ENCODE peak calls at places on chromosome 21, in eight cellular contexts. K, C, E, G, T, M, Z and F are unnamed samples.

GRCh38 chr21:25790122-25790951 is 55.6 kb downstream of the GABPA start:
- DNase-seq in C (peak; percentile 49), G (peak; percentile 52), M (peak; percentile 58), K (peak; percentile 34), Z (peak; percentile 66), E (peak; percentile 28), T (peak; percentile 52), F (peak; percentile 34)

GRCh38 chr21:42433946-42434551 is 30.3 kb downstream of the UBASH3A start:
- DNase-seq in M (peak; percentile 17), C (no peak), K (no peak), E (no peak), Z (no peak), T (no peak), G (no peak), F (no peak)

GRCh38 chr21:42785666-42786427 is 93.5 kb downstream of the WDR4 start:
- DNase-seq in M (no peak), Z (no peak), E (no peak), C (no peak), G (no peak), T (no peak), K (no peak), F (no peak)

GRCh38 chr21:18987515-18988026 is 584.0 kb upstream of the TMPRSS15 start:
- DNase-seq in K (no peak), G (peak; percentile 21), E (no peak), T (no peak), C (no peak), M (no peak), Z (no peak), F (no peak)

GRCh38 chr21:32423320-32423719 is 10.8 kb downstream of the EVA1C start:
- DNase-seq in K (no peak), E (no peak), G (no peak), M (peak; percentile 89), Z (no peak), T (no peak), C (peak; percentile 91), F (no peak)

GRCh38 chr21:28579986-28580550 is 412.6 kb downstream of the LTN1 start:
- DNase-seq in Z (no peak), C (no peak), K (peak; percentile 25), G (peak; percentile 21), M (no peak), T (no peak), E (no peak), F (no peak)

GRCh38 chr21:31136891-31137290 is 98.6 kb upstream of the KRTAP19-8 start:
- DNase-seq in M (no peak), G (no peak), T (peak; percentile 42), K (no peak), C (peak; percentile 72), E (no peak), Z (no peak), F (no peak)

GRCh38 chr21:26781331-26781730 is 63.9 kb downstream of the ADAMTS1 start:
- DNase-seq in C (no peak), T (no peak), Z (no peak), E (no peak), G (no peak), M (no peak), K (no peak), F (no peak)

GRCh38 chr21:43290529-43291346 is 121.9 kb downstream of the CRYAA start:
- DNase-seq in T (no peak), Z (peak; percentile 35), C (no peak), M (no peak), K (peak; percentile 52), E (peak; percentile 94), G (no peak), F (no peak)

GRCh38 chr21:14955936-14956520 is 108.8 kb downstream of the NRIP1 start:
- DNase-seq in E (no peak), M (peak; percentile 61), G (no peak), C (no peak), K (no peak), T (no peak), Z (no peak), F (no peak)

GRCh38 chr21:29091032-29091431 is 17.6 kb upstream of the CCT8 start:
- DNase-seq in E (no peak), G (no peak), T (no peak), Z (no peak), K (no peak), M (peak; percentile 84), C (peak; percentile 89), F (no peak)

GRCh38 chr21:17526771-17527170 is 13.9 kb downstream of the CXADR start:
- DNase-seq in K (no peak), T (no peak), Z (no peak), E (no peak), M (no peak), G (no peak), C (no peak), F (no peak)

GRCh38 chr21:25408666-25409065 is 198.6 kb downstream of the MRPL39 start:
- DNase-seq in G (no peak), E (no peak), Z (no peak), M (no peak), K (no peak), T (no peak), C (no peak), F (no peak)

GRCh38 chr21:35324372-35325220 is 275.5 kb upstream of the RUNX1 start:
- DNase-seq in K (no peak), M (peak; percentile 56), Z (no peak), E (no peak), G (no peak), T (no peak), C (peak; percentile 90), F (no peak)

GRCh38 chr21:35172231-35172630 is 123.1 kb upstream of the RUNX1 start:
- DNase-seq in E (peak; percentile 29), Z (no peak), C (no peak), G (no peak), K (no peak), T (no peak), M (no peak), F (no peak)

GRCh38 chr21:27300770-27301169 is 333.9 kb upstream of the ADAMTS5 start:
- DNase-seq in G (no peak), M (no peak), E (no peak), K (no peak), T (no peak), C (peak; percentile 78), Z (no peak), F (no peak)

GRCh38 chr21:43734131-43734634 is 15.3 kb downstream of the PDXK start:
- DNase-seq in T (no peak), C (no peak), G (no peak), K (no peak), E (no peak), Z (no peak), M (no peak), F (no peak)

GRCh38 chr21:42340187-42340586 is 10.6 kb downstream of the TFF2 start:
- DNase-seq in M (no peak), T (no peak), G (no peak), E (no peak), K (no peak), C (no peak), Z (no peak), F (no peak)

DNA sequence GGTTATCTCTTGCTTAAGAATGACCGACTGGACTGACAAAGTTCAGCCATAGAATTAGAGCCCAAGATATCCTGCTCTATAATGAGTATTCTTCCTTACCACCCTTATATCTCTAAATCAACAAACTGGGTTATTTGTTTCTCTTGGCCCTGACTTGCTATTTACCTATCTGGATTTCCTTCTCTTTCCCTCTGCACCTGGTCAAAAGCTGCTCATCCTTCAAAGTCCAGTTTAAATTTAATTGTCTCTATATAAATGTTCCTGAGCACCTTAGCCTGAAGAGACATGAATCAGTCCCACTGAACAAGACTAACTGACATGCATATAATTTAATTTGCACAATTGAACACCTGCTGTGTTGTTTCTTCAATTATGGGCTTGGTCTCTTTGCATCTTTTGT is 127.1 kb upstream of the KCNJ15 start:
- DNase-seq in Z (no peak), G (no peak), C (no peak), K (no peak), E (no peak), T (no peak), M (no peak), F (no peak)
- TF ChIP-seq EZH2phosphoT487 in Z (no peak), G (no peak), C (no peak), K (no peak), E (no peak), T (no peak), M (no peak), F (no peak)

DNA sequence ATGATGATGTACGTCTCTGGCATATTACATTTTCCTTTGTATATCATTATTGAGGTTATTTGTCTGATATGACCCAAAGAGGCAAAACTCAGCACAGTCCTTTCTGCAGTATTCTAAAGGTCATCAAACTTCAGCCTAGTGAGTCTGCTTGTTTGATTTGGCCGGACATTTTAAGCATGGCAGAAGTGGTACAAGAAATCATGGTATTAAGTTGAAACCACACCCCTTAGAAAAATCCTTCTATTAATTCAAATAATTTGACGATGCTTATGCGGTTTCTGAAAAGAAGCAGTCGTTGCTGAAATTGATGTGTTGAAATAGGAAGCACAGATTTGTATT is 5.1 kb downstream of the ETS2 start:
- DNase-seq in E (no peak), M (no peak), G (no peak), K (no peak), C (no peak), T (no peak), Z (no peak), F (no peak)
- H3K4me1 ChIP-seq in E (peaks cover 31% of the 10 kb centered on the region), M (peaks cover 75% of the 10 kb centered on the region), G (peaks cover 73% of the 10 kb centered on the region), K (peaks cover 40% of the 10 kb centered on the region), C (peaks cover 25% of the 10 kb centered on the region), T (peaks cover 28% of the 10 kb centered on the region), Z (no peaks in the 10 kb centered on the region), F (peaks cover 6% of the 10 kb centered on the region)

GRCh38 chr21:39400173-39400572 is 45.4 kb downstream of the LCA5L start:
- DNase-seq in Z (no peak), G (no peak), C (no peak), T (no peak), K (no peak), E (no peak), M (no peak), F (no peak)
- TF ChIP-seq EZH2phosphoT487 in Z (no peak), G (no peak), C (no peak), T (no peak), K (no peak), E (no peak), M (no peak), F (no peak)

GRCh38 chr21:46014828-46015227 is 33.3 kb downstream of the COL6A1 start:
- DNase-seq in M (no peak), K (no peak), T (no peak), G (no peak), C (no peak), E (no peak), Z (no peak), F (no peak)

GRCh38 chr21:46017695-46018094 is 36.1 kb downstream of the COL6A1 start:
- DNase-seq in C (no peak), T (no peak), Z (no peak), K (no peak), M (no peak), G (no peak), E (no peak), F (no peak)

GRCh38 chr21:46018615-46019014 is 37.0 kb downstream of the COL6A1 start:
- DNase-seq in G (no peak), C (no peak), Z (no peak), E (no peak), M (no peak), T (no peak), K (no peak), F (no peak)

GRCh38 chr21:46020581-46020980 is 39.0 kb downstream of the COL6A1 start:
- DNase-seq in G (no peak), T (no peak), M (no peak), K (no peak), Z (no peak), E (no peak), C (no peak), F (no peak)

DNA sequence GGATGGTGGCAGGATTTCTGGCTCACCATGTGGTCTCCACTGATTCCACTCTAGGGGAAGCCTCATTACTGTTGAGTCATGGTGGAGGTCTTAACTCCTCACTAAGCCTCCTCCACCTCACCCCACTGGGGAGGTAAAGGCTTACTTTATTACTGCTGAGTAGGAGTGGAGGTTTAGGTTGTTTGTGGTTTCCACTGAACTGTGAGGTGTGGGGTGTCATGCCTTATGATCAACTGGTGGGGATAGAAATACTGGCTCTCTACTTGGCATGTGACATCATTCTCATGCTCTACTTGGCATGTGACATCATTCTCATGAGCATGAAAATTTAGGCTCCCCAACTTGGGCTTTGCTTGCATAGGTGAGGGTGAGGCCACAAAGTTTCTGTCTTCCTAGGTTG is 35.6 kb downstream of the COL6A1 start:
- DNase-seq in K (no peak), T (no peak), M (no peak), E (no peak), Z (no peak), C (no peak), G (no peak), F (no peak)
- H3K4me1 ChIP-seq in K (no peaks in the 10 kb centered on the region), T (no peaks in the 10 kb centered on the region), M (no peaks in the 10 kb centered on the region), E (no peaks in the 10 kb centered on the region), Z (no peaks in the 10 kb centered on the region), C (peaks cover 5% of the 10 kb centered on the region), G (no peaks in the 10 kb centered on the region), F (no peaks in the 10 kb centered on the region)